ENCODE peak calls at places on chromosome 10, in eight cellular contexts. M is left ventricle myocardium inferior, W is body of pancreas, F is IMR-90, Q is neural progenitor cell, J is PC-3, R is upper lobe of right lung, D is K562. B is an unnamed sample.

GRCh38 chr10:67386260-67386659 is 309.7 kb downstream of the CTNNA3 start:
- DNase-seq in M (no peak), W (no peak), F (no peak), Q (peak; percentile 41), J (no peak), R (no peak), D (no peak), B (no peak)

GRCh38 chr10:51886438-51887068 is 187.2 kb upstream of the CSTF2T start:
- DNase-seq in M (no peak), W (no peak), F (peak; percentile 84), Q (no peak), J (peak; percentile 85), R (no peak), D (no peak), B (peak; percentile 77)

GRCh38 chr10:95742962-95743535 is 12.9 kb upstream of the ENTPD1 start:
- DNase-seq in M (no peak), W (no peak), F (no peak), Q (no peak), J (no peak), R (no peak), D (no peak), B (no peak)

GRCh38 chr10:126387931-126388911 is at the start of gene ADAM12:
- DNase-seq in M (peak; percentile 49), W (peak; percentile 26), F (peak; percentile 68), Q (peak; percentile 61), J (peak; percentile 32), R (no peak), D (no peak), B (peak; percentile 82)

GRCh38 chr10:116158036-116158435 is 115.0 kb downstream of the GFRA1 start:
- DNase-seq in M (no peak), W (no peak), F (no peak), Q (no peak), J (no peak), R (no peak), D (no peak), B (no peak)

GRCh38 chr10:55629792-55630490 is 731.1 kb downstream of the ZWINT start:
- DNase-seq in M (no peak), W (peak; percentile 40), F (peak; percentile 4), Q (peak; percentile 75), J (peak; percentile 78), R (peak; percentile 64), D (no peak), B (peak; percentile 3)

GRCh38 chr10:119542990-119543813 is 683 bp upstream of the RGS10 start:
- DNase-seq in M (peak; percentile 61), W (peak; percentile 27), F (peak; percentile 49), Q (peak; percentile 73), J (peak; percentile 56), R (peak; percentile 76), D (peak; percentile 75), B (peak; percentile 73)

GRCh38 chr10:46557319-46558140 is 1.1 kb upstream of the GPRIN2 start:
- DNase-seq in M (peak; percentile 22), W (peak; percentile 34), F (no peak), Q (no peak), J (no peak), R (peak; percentile 75), D (no peak), B (no peak)

GRCh38 chr10:130353928-130354327 is 217.7 kb downstream of the GLRX3 start:
- DNase-seq in M (no peak), W (no peak), F (no peak), Q (no peak), J (no peak), R (no peak), D (no peak), B (no peak)

GRCh38 chr10:24898501-24898900 is 53.9 kb downstream of the PRTFDC1 start:
- DNase-seq in M (no peak), W (no peak), F (no peak), Q (no peak), J (no peak), R (no peak), D (no peak), B (no peak)

GRCh38 chr10:15229268-15229667 is 60.8 kb upstream of the NMT2 start:
- DNase-seq in M (no peak), W (no peak), F (no peak), Q (no peak), J (no peak), R (no peak), D (no peak), B (no peak)

GRCh38 chr10:131419797-131420196 is 108.3 kb upstream of the TCERG1L start:
- DNase-seq in M (no peak), W (no peak), F (no peak), Q (no peak), J (no peak), R (no peak), D (no peak), B (no peak)

GRCh38 chr10:84924131-84924530 is 595.7 kb downstream of the CCSER2 start:
- DNase-seq in M (no peak), W (no peak), F (no peak), Q (no peak), J (no peak), R (no peak), D (no peak), B (no peak)

GRCh38 chr10:60430017-60430416 is 40.3 kb upstream of the ANK3 start:
- DNase-seq in M (no peak), W (no peak), F (peak; percentile 82), Q (no peak), J (peak; percentile 95), R (no peak), D (no peak), B (peak; percentile 73)

GRCh38 chr10:6739530-6740174 is 159.6 kb upstream of the PRKCQ start:
- DNase-seq in M (no peak), W (no peak), F (no peak), Q (no peak), J (no peak), R (no peak), D (no peak), B (no peak)

GRCh38 chr10:69855346-69856163 is 53.8 kb downstream of the COL13A1 start:
- DNase-seq in M (no peak), W (no peak), F (no peak), Q (no peak), J (no peak), R (no peak), D (no peak), B (no peak)

GRCh38 chr10:69856601-69857166 is 55.0 kb downstream of the COL13A1 start:
- DNase-seq in M (no peak), W (no peak), F (no peak), Q (no peak), J (no peak), R (no peak), D (peak; percentile 37), B (no peak)

GRCh38 chr10:69861251-69862240 is 59.8 kb downstream of the COL13A1 start:
- DNase-seq in M (no peak), W (peak; percentile 63), F (peak; percentile 73), Q (no peak), J (peak; percentile 99), R (no peak), D (no peak), B (peak; percentile 76)

GRCh38 chr10:69860290-69860689 is 58.6 kb downstream of the COL13A1 start:
- DNase-seq in M (no peak), W (no peak), F (no peak), Q (no peak), J (no peak), R (no peak), D (no peak), B (no peak)

DNA sequence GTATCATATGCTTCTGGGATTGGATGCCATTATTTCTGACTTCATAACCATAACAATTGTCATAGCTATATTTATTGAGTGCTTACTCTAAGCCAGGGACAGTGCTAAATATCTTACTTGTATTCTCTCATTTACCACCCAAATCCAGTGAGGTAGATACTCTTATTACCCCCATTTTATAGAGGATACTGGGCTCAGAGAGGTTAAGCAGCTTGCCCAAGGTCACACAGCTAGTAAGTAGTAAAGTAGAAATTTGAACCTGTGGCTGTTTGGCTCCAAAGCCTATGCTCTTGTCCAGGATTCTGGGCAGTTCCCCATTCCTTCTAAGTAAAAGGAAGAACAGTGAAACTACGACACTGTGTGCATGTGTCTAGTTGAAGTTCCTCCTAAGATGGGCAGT is 56.5 kb downstream of the COL13A1 start:
- DNase-seq in M (no peak), W (no peak), F (no peak), Q (no peak), J (no peak), R (no peak), D (no peak), B (no peak)
- H3K27me3 ChIP-seq in M (no peaks in the 10 kb centered on the region), W (no peaks in the 10 kb centered on the region), F (no peaks in the 10 kb centered on the region), Q (no peaks in the 10 kb centered on the region), J (no peaks in the 10 kb centered on the region), R (no peaks in the 10 kb centered on the region), D (peaks cover 33% of the 10 kb centered on the region), B (no peaks in the 10 kb centered on the region)

DNA sequence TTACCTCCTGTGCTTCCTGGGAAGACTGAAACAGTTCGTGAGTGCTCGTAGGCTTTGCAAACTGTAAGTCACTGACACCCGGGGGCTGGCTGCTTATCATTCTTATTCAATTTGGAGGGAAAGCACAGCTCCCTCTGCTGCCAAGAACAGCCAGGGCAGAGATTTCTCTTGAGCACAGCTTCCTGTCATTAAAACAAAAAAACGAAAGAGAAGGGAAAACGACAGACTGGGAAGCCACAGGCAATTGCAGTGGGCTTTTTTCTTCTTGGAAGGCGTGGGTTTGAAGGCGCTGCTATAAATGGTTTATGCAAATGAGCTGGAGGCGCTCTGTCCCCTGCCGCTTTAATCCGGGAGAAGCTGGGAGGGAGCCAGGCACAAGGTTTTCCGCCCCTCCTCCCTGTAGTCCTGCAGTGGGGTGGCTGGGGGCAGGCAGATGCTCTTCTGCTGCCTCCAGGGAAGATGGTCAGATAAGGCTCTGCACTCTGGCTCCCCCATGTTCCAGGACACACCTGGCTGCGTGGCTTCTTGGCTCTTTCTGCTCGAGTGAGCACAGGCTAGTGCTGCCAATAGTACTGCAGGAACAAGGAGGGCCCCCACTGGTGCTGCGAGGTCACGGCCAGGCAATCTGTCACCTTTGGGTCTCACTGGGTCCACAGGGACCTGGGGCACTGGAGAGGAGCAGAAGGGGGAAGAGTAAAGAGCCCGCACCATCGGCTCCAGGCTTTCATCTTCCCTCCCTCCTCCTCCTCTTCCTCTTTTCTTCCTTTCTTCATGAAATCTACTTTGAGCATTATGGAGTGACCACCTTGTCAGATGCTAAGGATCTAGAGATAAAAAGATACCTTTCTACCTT is 49.5 kb downstream of the NEURL1 start:
- DNase-seq in M (no peak), W (peak; percentile 54), F (peak; percentile 49), Q (peak; percentile 77), J (peak; percentile 58), R (peak; percentile 59), D (no peak), B (peak; percentile 66)
- H3K27me3 ChIP-seq in M (peaks cover 33% of the 10 kb centered on the region), W (no peaks in the 10 kb centered on the region), F (peaks cover 82% of the 10 kb centered on the region), Q (no peaks in the 10 kb centered on the region), J (no peaks in the 10 kb centered on the region), R (no peaks in the 10 kb centered on the region), D (peaks cover 34% of the 10 kb centered on the region), B (peaks cover 61% of the 10 kb centered on the region)

GRCh38 chr10:100713049-100713858 is 32.1 kb upstream of the PAX2 start:
- DNase-seq in M (no peak), W (no peak), F (no peak), Q (peak; percentile 24), J (no peak), R (no peak), D (peak; percentile 31), B (no peak)
- H3K27me3 ChIP-seq in M (peaks cover 100% of the 10 kb centered on the region), W (no peaks in the 10 kb centered on the region), F (peaks cover 77% of the 10 kb centered on the region), Q (peaks cover 100% of the 10 kb centered on the region), J (peaks cover 51% of the 10 kb centered on the region), R (peaks cover 94% of the 10 kb centered on the region), D (peaks cover 46% of the 10 kb centered on the region), B (peaks cover 83% of the 10 kb centered on the region)

DNA sequence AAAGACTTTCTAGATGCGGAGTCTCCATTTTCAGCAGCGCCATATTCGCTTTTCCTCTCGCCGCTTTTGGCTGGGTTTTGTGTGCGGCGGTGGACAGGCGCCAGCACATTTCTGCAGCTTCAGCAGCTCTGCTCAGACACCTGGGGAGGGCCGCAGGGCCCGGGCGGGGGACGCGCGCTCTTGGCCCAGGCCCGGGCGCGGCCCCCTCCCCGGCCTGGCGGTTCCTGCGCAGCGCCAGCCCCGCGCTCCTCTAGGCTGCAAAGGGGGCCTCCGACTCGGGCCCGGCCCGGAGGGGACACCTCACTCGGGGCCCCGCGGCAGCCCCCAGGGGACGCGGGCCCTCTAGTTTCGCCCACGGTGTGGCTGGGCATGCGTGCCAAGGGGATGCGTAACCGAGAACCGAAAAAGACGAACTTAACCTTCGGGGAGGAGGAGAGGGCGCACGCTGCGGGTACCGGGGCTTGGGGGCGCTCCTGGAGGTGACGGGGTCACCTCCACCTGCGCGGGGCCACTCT is 34.5 kb upstream of the EBLN1 start:
- DNase-seq in M (peak; percentile 62), W (peak; percentile 58), F (no peak), Q (peak; percentile 57), J (no peak), R (peak; percentile 81), D (no peak), B (peak; percentile 45)
- H3K27me3 ChIP-seq in M (no peaks in the 10 kb centered on the region), W (no peaks in the 10 kb centered on the region), F (peaks cover 11% of the 10 kb centered on the region), Q (peaks cover 86% of the 10 kb centered on the region), J (no peaks in the 10 kb centered on the region), R (no peaks in the 10 kb centered on the region), D (no peaks in the 10 kb centered on the region), B (no peaks in the 10 kb centered on the region)

B was measured in adipocyte.